ENCODE peak calls at places on chromosomes 6 and 20, in eight cellular contexts. One of them, this sample, is unnamed. For H3K4me1, the result is how much of the 10 kb centered on the place peaks cover.

GRCh38 chr20:47493175-47493953 is 8.3 kb upstream of the NCOA3 start:
- DNase-seq in Peyer's patch: peak
- DNase-seq in CD8-positive, alpha-beta T cell: peak
- DNase-seq in heart left ventricle: peak
- DNase-seq in psoas muscle: peak
- DNase-seq in A673: peak
- DNase-seq in upper lobe of left lung: peak
- DNase-seq in upper lobe of right lung: peak
- DNase-seq in this sample: peak

GRCh38 chr6:163147988-163148387 is 266.5 kb upstream of the QKI start:
- DNase-seq in Peyer's patch: no peak
- DNase-seq in CD8-positive, alpha-beta T cell: no peak
- DNase-seq in heart left ventricle: no peak
- DNase-seq in psoas muscle: no peak
- DNase-seq in A673: no peak
- DNase-seq in upper lobe of left lung: no peak
- DNase-seq in upper lobe of right lung: no peak
- DNase-seq in this sample: no peak

GRCh38 chr6:88870728-88871330 is 92.6 kb downstream of the RNGTT start:
- DNase-seq in Peyer's patch: peak
- DNase-seq in CD8-positive, alpha-beta T cell: peak
- DNase-seq in heart left ventricle: peak
- DNase-seq in psoas muscle: no peak
- DNase-seq in A673: peak
- DNase-seq in upper lobe of left lung: peak
- DNase-seq in upper lobe of right lung: no peak
- DNase-seq in this sample: peak

GRCh38 chr6:138800377-138801150 is 4.7 kb downstream of the ECT2L start:
- DNase-seq in Peyer's patch: no peak
- DNase-seq in CD8-positive, alpha-beta T cell: no peak
- DNase-seq in heart left ventricle: no peak
- DNase-seq in psoas muscle: no peak
- DNase-seq in A673: peak
- DNase-seq in upper lobe of left lung: no peak
- DNase-seq in upper lobe of right lung: no peak
- DNase-seq in this sample: no peak

GRCh38 chr20:7770578-7770977 is 169.7 kb downstream of the HAO1 start:
- DNase-seq in Peyer's patch: no peak
- DNase-seq in CD8-positive, alpha-beta T cell: no peak
- DNase-seq in heart left ventricle: peak
- DNase-seq in psoas muscle: no peak
- DNase-seq in A673: no peak
- DNase-seq in upper lobe of left lung: no peak
- DNase-seq in upper lobe of right lung: no peak
- DNase-seq in this sample: peak

GRCh38 chr6:161411265-161411944 is 137.5 kb upstream of the AGPAT4 start:
- DNase-seq in Peyer's patch: no peak
- DNase-seq in CD8-positive, alpha-beta T cell: no peak
- DNase-seq in heart left ventricle: no peak
- DNase-seq in psoas muscle: no peak
- DNase-seq in A673: no peak
- DNase-seq in upper lobe of left lung: no peak
- DNase-seq in upper lobe of right lung: no peak
- DNase-seq in this sample: no peak

GRCh38 chr6:16819752-16820151 is 58.5 kb upstream of the ATXN1 start:
- DNase-seq in Peyer's patch: no peak
- DNase-seq in CD8-positive, alpha-beta T cell: no peak
- DNase-seq in heart left ventricle: no peak
- DNase-seq in psoas muscle: no peak
- DNase-seq in A673: peak
- DNase-seq in upper lobe of left lung: no peak
- DNase-seq in upper lobe of right lung: no peak
- DNase-seq in this sample: no peak

GRCh38 chr6:25056130-25056529 is 120.4 kb upstream of the RIPOR2 start:
- DNase-seq in Peyer's patch: peak
- DNase-seq in CD8-positive, alpha-beta T cell: peak
- DNase-seq in heart left ventricle: no peak
- DNase-seq in psoas muscle: no peak
- DNase-seq in A673: no peak
- DNase-seq in upper lobe of left lung: peak
- DNase-seq in upper lobe of right lung: no peak
- DNase-seq in this sample: peak

GRCh38 chr6:134247271-134247833 is 70.6 kb downstream of the SGK1 start:
- DNase-seq in Peyer's patch: peak
- DNase-seq in CD8-positive, alpha-beta T cell: peak
- DNase-seq in heart left ventricle: no peak
- DNase-seq in psoas muscle: no peak
- DNase-seq in A673: no peak
- DNase-seq in upper lobe of left lung: peak
- DNase-seq in upper lobe of right lung: no peak
- DNase-seq in this sample: no peak

GRCh38 chr20:34704177-34705007 is at the start of gene TP53INP2:
- DNase-seq in Peyer's patch: peak
- DNase-seq in CD8-positive, alpha-beta T cell: peak
- DNase-seq in heart left ventricle: peak
- DNase-seq in psoas muscle: peak
- DNase-seq in A673: peak
- DNase-seq in upper lobe of left lung: peak
- DNase-seq in upper lobe of right lung: peak
- DNase-seq in this sample: peak
- H3K4me1 ChIP-seq in Peyer's patch: under half
- H3K4me1 ChIP-seq in CD8-positive, alpha-beta T cell: under half
- H3K4me1 ChIP-seq in heart left ventricle: half or more
- H3K4me1 ChIP-seq in psoas muscle: under half
- H3K4me1 ChIP-seq in A673: under half
- H3K4me1 ChIP-seq in upper lobe of left lung: under half
- H3K4me1 ChIP-seq in upper lobe of right lung: under half
- H3K4me1 ChIP-seq in this sample: under half

GRCh38 chr6:117168296-117169059 is 96.9 kb upstream of the VGLL2 start:
- DNase-seq in Peyer's patch: no peak
- DNase-seq in CD8-positive, alpha-beta T cell: no peak
- DNase-seq in heart left ventricle: no peak
- DNase-seq in psoas muscle: no peak
- DNase-seq in A673: no peak
- DNase-seq in upper lobe of left lung: no peak
- DNase-seq in upper lobe of right lung: no peak
- DNase-seq in this sample: no peak

GRCh38 chr6:117165921-117166499 is 99.3 kb upstream of the VGLL2 start:
- DNase-seq in Peyer's patch: no peak
- DNase-seq in CD8-positive, alpha-beta T cell: no peak
- DNase-seq in heart left ventricle: no peak
- DNase-seq in psoas muscle: no peak
- DNase-seq in A673: no peak
- DNase-seq in upper lobe of left lung: no peak
- DNase-seq in upper lobe of right lung: no peak
- DNase-seq in this sample: no peak

GRCh38 chr6:117169060-117169635 is 96.2 kb upstream of the VGLL2 start:
- DNase-seq in Peyer's patch: no peak
- DNase-seq in CD8-positive, alpha-beta T cell: no peak
- DNase-seq in heart left ventricle: no peak
- DNase-seq in psoas muscle: no peak
- DNase-seq in A673: no peak
- DNase-seq in upper lobe of left lung: no peak
- DNase-seq in upper lobe of right lung: no peak
- DNase-seq in this sample: no peak

GRCh38 chr6:117169781-117170281 is 95.5 kb upstream of the VGLL2 start:
- DNase-seq in Peyer's patch: no peak
- DNase-seq in CD8-positive, alpha-beta T cell: no peak
- DNase-seq in heart left ventricle: no peak
- DNase-seq in psoas muscle: no peak
- DNase-seq in A673: no peak
- DNase-seq in upper lobe of left lung: no peak
- DNase-seq in upper lobe of right lung: no peak
- DNase-seq in this sample: no peak

DNA sequence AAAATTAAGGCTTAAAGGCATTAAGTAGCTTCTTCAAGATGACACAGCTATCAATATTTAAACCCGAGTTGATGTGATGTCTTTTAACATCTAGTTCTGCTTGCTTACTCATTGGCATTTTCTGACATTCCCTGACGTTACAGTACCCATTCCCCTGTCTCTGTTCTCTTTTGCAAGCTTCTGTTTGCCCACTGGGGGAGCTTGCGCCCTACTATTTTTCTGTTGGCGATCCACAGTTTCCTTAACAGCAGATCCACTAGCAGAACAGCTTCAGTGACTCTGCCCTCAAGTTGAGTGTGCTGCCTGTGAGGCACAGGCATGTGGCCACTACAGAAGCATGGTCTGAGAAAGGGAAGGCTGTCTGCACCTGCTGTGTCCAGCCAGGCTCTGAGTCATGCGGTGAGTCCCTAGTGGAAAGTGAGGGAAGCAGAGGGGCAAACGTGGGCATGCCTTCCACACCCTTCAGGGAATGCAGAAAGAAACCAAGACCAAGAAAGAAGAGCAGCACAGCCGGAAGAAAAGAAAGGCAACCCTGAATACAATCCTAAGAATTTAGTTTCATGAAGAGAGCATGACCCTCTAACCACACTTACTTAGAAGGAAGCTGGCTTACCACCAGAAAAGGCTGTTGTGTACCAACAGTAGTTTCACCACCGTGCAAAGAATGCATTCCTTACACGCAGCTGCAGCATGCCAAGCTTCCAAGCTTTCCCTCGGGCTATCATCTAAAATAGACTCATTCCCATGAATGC is 97.7 kb upstream of the VGLL2 start:
- DNase-seq in Peyer's patch: no peak
- DNase-seq in CD8-positive, alpha-beta T cell: no peak
- DNase-seq in heart left ventricle: no peak
- DNase-seq in psoas muscle: peak
- DNase-seq in A673: no peak
- DNase-seq in upper lobe of left lung: peak
- DNase-seq in upper lobe of right lung: no peak
- DNase-seq in this sample: no peak
- TF ChIP-seq CTCF in Peyer's patch: no peak
- TF ChIP-seq CTCF in CD8-positive, alpha-beta T cell: no peak
- TF ChIP-seq CTCF in heart left ventricle: no peak
- TF ChIP-seq CTCF in psoas muscle: no peak
- TF ChIP-seq CTCF in A673: no peak
- TF ChIP-seq CTCF in upper lobe of left lung: no peak
- TF ChIP-seq CTCF in upper lobe of right lung: no peak
- TF ChIP-seq CTCF in this sample: no peak

DNA sequence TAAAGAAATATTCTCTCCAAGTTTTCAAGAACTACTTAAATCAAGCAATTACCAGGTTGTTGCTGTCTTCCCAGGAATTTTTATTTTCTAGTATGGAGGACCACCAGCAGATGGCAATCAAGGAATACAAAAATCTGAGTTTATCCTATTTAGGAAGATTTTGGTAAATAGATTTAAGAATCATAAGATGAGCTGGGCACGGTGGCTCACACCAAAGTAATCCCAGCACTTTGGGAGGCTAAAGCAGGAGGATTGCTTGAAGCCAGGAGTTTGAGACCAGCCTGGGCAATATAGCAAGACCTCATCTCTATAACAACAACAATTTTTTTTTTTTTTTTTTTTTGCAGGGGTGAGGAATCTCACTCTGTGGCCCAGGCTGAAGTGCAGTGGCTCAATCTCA is 19.3 kb upstream of the SEC63 start:
- DNase-seq in Peyer's patch: no peak
- DNase-seq in CD8-positive, alpha-beta T cell: no peak
- DNase-seq in heart left ventricle: no peak
- DNase-seq in psoas muscle: no peak
- DNase-seq in A673: peak
- DNase-seq in upper lobe of left lung: no peak
- DNase-seq in upper lobe of right lung: no peak
- DNase-seq in this sample: no peak
- H3K4me1 ChIP-seq in Peyer's patch: under half
- H3K4me1 ChIP-seq in CD8-positive, alpha-beta T cell: under half
- H3K4me1 ChIP-seq in heart left ventricle: under half
- H3K4me1 ChIP-seq in psoas muscle: under half
- H3K4me1 ChIP-seq in A673: under half
- H3K4me1 ChIP-seq in upper lobe of left lung: under half
- H3K4me1 ChIP-seq in upper lobe of right lung: under half
- H3K4me1 ChIP-seq in this sample: under half

GRCh38 chr6:113856011-113856551 is 1.1 kb upstream of the MARCKS start:
- DNase-seq in Peyer's patch: peak
- DNase-seq in CD8-positive, alpha-beta T cell: no peak
- DNase-seq in heart left ventricle: no peak
- DNase-seq in psoas muscle: no peak
- DNase-seq in A673: peak
- DNase-seq in upper lobe of left lung: no peak
- DNase-seq in upper lobe of right lung: no peak
- DNase-seq in this sample: peak

GRCh38 chr6:113853252-113853651 is 3.9 kb upstream of the MARCKS start:
- DNase-seq in Peyer's patch: no peak
- DNase-seq in CD8-positive, alpha-beta T cell: no peak
- DNase-seq in heart left ventricle: no peak
- DNase-seq in psoas muscle: no peak
- DNase-seq in A673: no peak
- DNase-seq in upper lobe of left lung: no peak
- DNase-seq in upper lobe of right lung: no peak
- DNase-seq in this sample: no peak

GRCh38 chr6:113856571-113857564 is at the start of gene MARCKS:
- DNase-seq in Peyer's patch: peak
- DNase-seq in CD8-positive, alpha-beta T cell: no peak
- DNase-seq in heart left ventricle: peak
- DNase-seq in psoas muscle: peak
- DNase-seq in A673: peak
- DNase-seq in upper lobe of left lung: peak
- DNase-seq in upper lobe of right lung: peak
- DNase-seq in this sample: peak

GRCh38 chr6:113855500-113856010 is 1.6 kb upstream of the MARCKS start:
- DNase-seq in Peyer's patch: peak
- DNase-seq in CD8-positive, alpha-beta T cell: no peak
- DNase-seq in heart left ventricle: no peak
- DNase-seq in psoas muscle: no peak
- DNase-seq in A673: peak
- DNase-seq in upper lobe of left lung: no peak
- DNase-seq in upper lobe of right lung: no peak
- DNase-seq in this sample: peak

DNA sequence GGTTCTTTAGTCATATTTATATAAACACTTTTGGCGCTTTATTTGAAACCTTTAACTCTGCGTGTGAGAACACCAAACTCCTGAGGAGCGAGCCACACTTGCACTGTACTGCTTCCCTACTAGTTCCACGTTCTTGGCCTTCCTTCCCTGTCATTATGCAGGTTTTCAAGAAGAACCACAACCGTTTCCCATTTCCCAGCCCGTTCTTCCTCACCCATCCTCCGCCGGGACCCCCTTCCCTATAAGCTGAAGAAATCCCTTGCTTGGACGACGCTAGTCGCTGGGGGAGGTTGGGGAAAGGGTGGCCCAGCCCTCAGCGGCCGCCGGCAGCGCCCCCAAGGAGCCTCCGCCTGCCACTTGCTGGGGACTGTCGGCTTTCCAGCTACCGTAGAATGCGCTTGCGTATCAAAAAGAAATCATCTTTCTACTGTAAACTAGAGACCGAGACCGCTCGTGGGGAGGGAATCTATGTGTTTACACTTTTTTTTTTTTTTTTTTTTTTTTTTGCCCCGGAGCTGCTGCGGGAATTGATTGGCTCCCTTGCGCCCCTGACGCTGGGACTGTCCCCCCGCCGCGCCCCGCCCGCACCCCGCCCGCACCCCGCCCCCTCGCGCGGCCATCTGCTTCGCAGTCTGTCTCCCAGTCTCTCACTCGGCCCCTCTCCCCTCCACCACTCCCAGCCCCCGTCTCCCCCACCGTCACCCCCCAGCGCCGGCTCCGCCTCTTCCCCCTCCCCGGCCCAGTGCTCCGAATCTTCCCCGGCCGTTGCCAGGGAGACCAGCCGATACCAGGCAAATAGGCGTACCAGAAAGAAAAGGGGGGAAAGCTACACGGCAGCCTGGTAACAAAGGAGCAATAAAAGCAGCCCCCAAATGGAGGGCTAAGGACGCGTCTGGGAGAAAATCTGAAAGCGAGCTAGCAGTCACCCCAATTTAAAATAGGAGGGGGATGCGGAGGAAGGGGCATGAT is 2.3 kb upstream of the MARCKS start:
- DNase-seq in Peyer's patch: peak
- DNase-seq in CD8-positive, alpha-beta T cell: no peak
- DNase-seq in heart left ventricle: peak
- DNase-seq in psoas muscle: peak
- DNase-seq in A673: peak
- DNase-seq in upper lobe of left lung: peak
- DNase-seq in upper lobe of right lung: peak
- DNase-seq in this sample: peak
- TF ChIP-seq CTCF in Peyer's patch: no peak
- TF ChIP-seq CTCF in CD8-positive, alpha-beta T cell: no peak
- TF ChIP-seq CTCF in heart left ventricle: peak
- TF ChIP-seq CTCF in psoas muscle: no peak
- TF ChIP-seq CTCF in A673: peak
- TF ChIP-seq CTCF in upper lobe of left lung: no peak
- TF ChIP-seq CTCF in upper lobe of right lung: no peak
- TF ChIP-seq CTCF in this sample: peak

This sample was measured in heart right ventricle.